ENCODE peak calls at places on chromosome 11, in eight cellular contexts. One of them, this sample, is unnamed.

GRCh38 chr11:106723071-106723470 is 295.2 kb downstream of the GUCY1A2 start:
- DNase-seq in HFFc6: no peak
- DNase-seq in H9: no peak
- DNase-seq in AG04450: no peak
- DNase-seq in neural crest cell: no peak
- DNase-seq in AG09319: no peak
- DNase-seq in mucosa of descending colon: no peak
- DNase-seq in A673: no peak
- DNase-seq in this sample: no peak

GRCh38 chr11:19951558-19952083 is 208.7 kb downstream of the DBX1 start:
- DNase-seq in HFFc6: peak
- DNase-seq in H9: no peak
- DNase-seq in AG04450: no peak
- DNase-seq in neural crest cell: no peak
- DNase-seq in AG09319: no peak
- DNase-seq in mucosa of descending colon: no peak
- DNase-seq in A673: peak
- DNase-seq in this sample: no peak

GRCh38 chr11:60840711-60841430 is 1.0 kb upstream of the CCDC86 start:
- DNase-seq in HFFc6: peak
- DNase-seq in H9: no peak
- DNase-seq in AG04450: peak
- DNase-seq in neural crest cell: no peak
- DNase-seq in AG09319: peak
- DNase-seq in mucosa of descending colon: no peak
- DNase-seq in A673: no peak
- DNase-seq in this sample: no peak

GRCh38 chr11:6599449-6599848 is 4.0 kb downstream of the RRP8 start:
- DNase-seq in HFFc6: no peak
- DNase-seq in H9: no peak
- DNase-seq in AG04450: no peak
- DNase-seq in neural crest cell: no peak
- DNase-seq in AG09319: no peak
- DNase-seq in mucosa of descending colon: no peak
- DNase-seq in A673: no peak
- DNase-seq in this sample: no peak

GRCh38 chr11:43393765-43394355 is 35.1 kb downstream of the TTC17 start:
- DNase-seq in HFFc6: no peak
- DNase-seq in H9: no peak
- DNase-seq in AG04450: no peak
- DNase-seq in neural crest cell: no peak
- DNase-seq in AG09319: no peak
- DNase-seq in mucosa of descending colon: no peak
- DNase-seq in A673: peak
- DNase-seq in this sample: no peak

GRCh38 chr11:108616549-108616948 is 23.0 kb upstream of the EXPH5 start:
- DNase-seq in HFFc6: peak
- DNase-seq in H9: no peak
- DNase-seq in AG04450: no peak
- DNase-seq in neural crest cell: no peak
- DNase-seq in AG09319: no peak
- DNase-seq in mucosa of descending colon: no peak
- DNase-seq in A673: no peak
- DNase-seq in this sample: no peak

GRCh38 chr11:24588075-24588474 is 91.2 kb downstream of the LUZP2 start:
- DNase-seq in HFFc6: no peak
- DNase-seq in H9: no peak
- DNase-seq in AG04450: no peak
- DNase-seq in neural crest cell: no peak
- DNase-seq in AG09319: no peak
- DNase-seq in mucosa of descending colon: no peak
- DNase-seq in A673: no peak
- DNase-seq in this sample: no peak

GRCh38 chr11:46003647-46004046 is 81.2 kb downstream of the LARGE2 start:
- DNase-seq in HFFc6: no peak
- DNase-seq in H9: no peak
- DNase-seq in AG04450: no peak
- DNase-seq in neural crest cell: no peak
- DNase-seq in AG09319: peak
- DNase-seq in mucosa of descending colon: no peak
- DNase-seq in A673: peak
- DNase-seq in this sample: no peak

GRCh38 chr11:93278976-93279375 is 51.6 kb upstream of the DEUP1 start:
- DNase-seq in HFFc6: no peak
- DNase-seq in H9: no peak
- DNase-seq in AG04450: no peak
- DNase-seq in neural crest cell: no peak
- DNase-seq in AG09319: no peak
- DNase-seq in mucosa of descending colon: no peak
- DNase-seq in A673: no peak
- DNase-seq in this sample: no peak

GRCh38 chr11:130099356-130099755 is 29.7 kb downstream of the APLP2 start:
- DNase-seq in HFFc6: no peak
- DNase-seq in H9: no peak
- DNase-seq in AG04450: no peak
- DNase-seq in neural crest cell: no peak
- DNase-seq in AG09319: no peak
- DNase-seq in mucosa of descending colon: no peak
- DNase-seq in A673: no peak
- DNase-seq in this sample: no peak

GRCh38 chr11:128492903-128493569 is 94.3 kb downstream of the ETS1 start:
- DNase-seq in HFFc6: no peak
- DNase-seq in H9: no peak
- DNase-seq in AG04450: no peak
- DNase-seq in neural crest cell: no peak
- DNase-seq in AG09319: no peak
- DNase-seq in mucosa of descending colon: no peak
- DNase-seq in A673: no peak
- DNase-seq in this sample: no peak

GRCh38 chr11:119904636-119905035 is 175.6 kb upstream of the NECTIN1 start:
- DNase-seq in HFFc6: no peak
- DNase-seq in H9: no peak
- DNase-seq in AG04450: no peak
- DNase-seq in neural crest cell: no peak
- DNase-seq in AG09319: no peak
- DNase-seq in mucosa of descending colon: no peak
- DNase-seq in A673: no peak
- DNase-seq in this sample: no peak

GRCh38 chr11:58999291-58999680 is 60.0 kb downstream of the GLYATL1 start:
- DNase-seq in HFFc6: no peak
- DNase-seq in H9: no peak
- DNase-seq in AG04450: no peak
- DNase-seq in neural crest cell: no peak
- DNase-seq in AG09319: no peak
- DNase-seq in mucosa of descending colon: no peak
- DNase-seq in A673: no peak
- DNase-seq in this sample: no peak

GRCh38 chr11:69382131-69383128 is 88.5 kb downstream of the MYEOV start:
- DNase-seq in HFFc6: no peak
- DNase-seq in H9: peak
- DNase-seq in AG04450: no peak
- DNase-seq in neural crest cell: no peak
- DNase-seq in AG09319: no peak
- DNase-seq in mucosa of descending colon: no peak
- DNase-seq in A673: no peak
- DNase-seq in this sample: no peak

GRCh38 chr11:128726464-128727139 is 32.7 kb downstream of the FLI1 start:
- DNase-seq in HFFc6: no peak
- DNase-seq in H9: no peak
- DNase-seq in AG04450: no peak
- DNase-seq in neural crest cell: no peak
- DNase-seq in AG09319: no peak
- DNase-seq in mucosa of descending colon: peak
- DNase-seq in A673: no peak
- DNase-seq in this sample: no peak

GRCh38 chr11:62880231-62880802 is 379 bp upstream of the SLC3A2 start:
- DNase-seq in HFFc6: peak
- DNase-seq in H9: no peak
- DNase-seq in AG04450: peak
- DNase-seq in neural crest cell: peak
- DNase-seq in AG09319: peak
- DNase-seq in mucosa of descending colon: peak
- DNase-seq in A673: peak
- DNase-seq in this sample: no peak

GRCh38 chr11:72703281-72704008 is 29.2 kb upstream of the PDE2A start:
- DNase-seq in HFFc6: peak
- DNase-seq in H9: no peak
- DNase-seq in AG04450: no peak
- DNase-seq in neural crest cell: no peak
- DNase-seq in AG09319: peak
- DNase-seq in mucosa of descending colon: peak
- DNase-seq in A673: no peak
- DNase-seq in this sample: no peak

GRCh38 chr11:33773399-33774355 is 643 bp downstream of the FBXO3 start:
- DNase-seq in HFFc6: peak
- DNase-seq in H9: no peak
- DNase-seq in AG04450: no peak
- DNase-seq in neural crest cell: no peak
- DNase-seq in AG09319: no peak
- DNase-seq in mucosa of descending colon: no peak
- DNase-seq in A673: peak
- DNase-seq in this sample: peak

GRCh38 chr11:95545116-95545875 is 244.3 kb downstream of the FAM76B start:
- DNase-seq in HFFc6: no peak
- DNase-seq in H9: no peak
- DNase-seq in AG04450: no peak
- DNase-seq in neural crest cell: no peak
- DNase-seq in AG09319: no peak
- DNase-seq in mucosa of descending colon: no peak
- DNase-seq in A673: no peak
- DNase-seq in this sample: no peak
- TF ChIP-seq CTCF in HFFc6: peak
- TF ChIP-seq CTCF in H9: peak
- TF ChIP-seq CTCF in AG04450: peak
- TF ChIP-seq CTCF in neural crest cell: no peak
- TF ChIP-seq CTCF in AG09319: no peak
- TF ChIP-seq CTCF in mucosa of descending colon: no peak
- TF ChIP-seq CTCF in A673: peak
- TF ChIP-seq CTCF in this sample: no peak

GRCh38 chr11:83249972-83250593 is 36.1 kb downstream of the CCDC90B start:
- DNase-seq in HFFc6: peak
- DNase-seq in H9: no peak
- DNase-seq in AG04450: peak
- DNase-seq in neural crest cell: no peak
- DNase-seq in AG09319: no peak
- DNase-seq in mucosa of descending colon: no peak
- DNase-seq in A673: peak
- DNase-seq in this sample: no peak
- TF ChIP-seq CTCF in HFFc6: peak
- TF ChIP-seq CTCF in H9: peak
- TF ChIP-seq CTCF in AG04450: peak
- TF ChIP-seq CTCF in neural crest cell: peak
- TF ChIP-seq CTCF in AG09319: peak
- TF ChIP-seq CTCF in mucosa of descending colon: peak
- TF ChIP-seq CTCF in A673: peak
- TF ChIP-seq CTCF in this sample: peak

GRCh38 chr11:1226981-1227550 is 4.2 kb downstream of the MUC5B start:
- DNase-seq in HFFc6: no peak
- DNase-seq in H9: peak
- DNase-seq in AG04450: no peak
- DNase-seq in neural crest cell: no peak
- DNase-seq in AG09319: no peak
- DNase-seq in mucosa of descending colon: peak
- DNase-seq in A673: no peak
- DNase-seq in this sample: no peak
- TF ChIP-seq CTCF in HFFc6: peak
- TF ChIP-seq CTCF in H9: peak
- TF ChIP-seq CTCF in AG04450: peak
- TF ChIP-seq CTCF in neural crest cell: peak
- TF ChIP-seq CTCF in AG09319: no peak
- TF ChIP-seq CTCF in mucosa of descending colon: no peak
- TF ChIP-seq CTCF in A673: no peak
- TF ChIP-seq CTCF in this sample: peak

GRCh38 chr11:76347391-76347790 is 33.5 kb downstream of the THAP12 start:
- DNase-seq in HFFc6: no peak
- DNase-seq in H9: no peak
- DNase-seq in AG04450: no peak
- DNase-seq in neural crest cell: no peak
- DNase-seq in AG09319: no peak
- DNase-seq in mucosa of descending colon: no peak
- DNase-seq in A673: no peak
- DNase-seq in this sample: no peak
- TF ChIP-seq CTCF in HFFc6: no peak
- TF ChIP-seq CTCF in H9: no peak
- TF ChIP-seq CTCF in AG04450: no peak
- TF ChIP-seq CTCF in neural crest cell: no peak
- TF ChIP-seq CTCF in AG09319: no peak
- TF ChIP-seq CTCF in mucosa of descending colon: no peak
- TF ChIP-seq CTCF in A673: peak
- TF ChIP-seq CTCF in this sample: no peak

DNA sequence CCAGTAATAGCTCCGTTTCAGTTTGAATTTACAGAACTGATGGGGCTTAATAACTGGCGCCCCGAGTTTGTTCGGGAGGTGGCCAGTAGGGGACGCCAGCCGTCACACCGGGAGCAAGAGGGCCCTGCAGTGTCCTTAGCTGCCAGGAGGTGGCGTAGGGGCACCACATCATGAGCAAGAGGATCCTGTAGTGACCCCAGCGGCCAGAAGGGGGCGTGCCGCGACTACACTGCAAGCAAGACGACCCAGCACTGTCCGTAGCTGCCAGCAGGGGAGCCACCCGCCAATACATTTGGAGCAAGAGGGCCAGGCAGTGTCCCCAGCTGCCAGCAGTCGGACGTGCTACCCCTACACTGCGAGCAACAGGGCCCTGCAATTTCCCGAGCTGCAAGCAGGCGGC is 663.7 kb upstream of the B3GAT1 start:
- DNase-seq in HFFc6: peak
- DNase-seq in H9: peak
- DNase-seq in AG04450: no peak
- DNase-seq in neural crest cell: peak
- DNase-seq in AG09319: no peak
- DNase-seq in mucosa of descending colon: peak
- DNase-seq in A673: peak
- DNase-seq in this sample: no peak
- TF ChIP-seq CTCF in HFFc6: peak
- TF ChIP-seq CTCF in H9: peak
- TF ChIP-seq CTCF in AG04450: peak
- TF ChIP-seq CTCF in neural crest cell: peak
- TF ChIP-seq CTCF in AG09319: peak
- TF ChIP-seq CTCF in mucosa of descending colon: no peak
- TF ChIP-seq CTCF in A673: peak
- TF ChIP-seq CTCF in this sample: peak

This sample was measured in progenitor cell of endocrine pancreas.